ENCODE peak calls at places on chromosome 13, in six cellular contexts. J, T, L, O, G and U are unnamed samples.

GRCh38 chr13:50412046-50412617 is 396.9 kb downstream of the KCNRG start:
- DNase-seq in J (no peak), T (no peak), L (no peak), O (no peak), G (no peak), U (no peak)

GRCh38 chr13:48949566-48950506 is 25.9 kb upstream of the FNDC3A start:
- DNase-seq in J (no peak), T (no peak), L (no peak), O (no peak), G (no peak), U (no peak)

GRCh38 chr13:20772401-20773131 is 1.2 kb downstream of the EEF1AKMT1 start:
- DNase-seq in J (no peak), T (no peak), L (no peak), O (no peak), G (no peak), U (no peak)

GRCh38 chr13:109381546-109382180 is 404.7 kb downstream of the IRS2 start:
- DNase-seq in J (no peak), T (no peak), L (no peak), O (no peak), G (no peak), U (no peak)

GRCh38 chr13:97369269-97369893 is 64.6 kb upstream of the RAP2A start:
- DNase-seq in J (no peak), T (no peak), L (no peak), O (no peak), G (no peak), U (no peak)

GRCh38 chr13:20676213-20676612 is 27.3 kb upstream of the IL17D start:
- DNase-seq in J (no peak), T (no peak), L (no peak), O (no peak), G (no peak), U (no peak)

GRCh38 chr13:94708971-94709614 is 3.3 kb downstream of the SOX21 start:
- DNase-seq in J (no peak), T (no peak), L (no peak), O (no peak), G (no peak), U (no peak)

GRCh38 chr13:67829641-67830040 is 599.5 kb upstream of the PCDH9 start:
- DNase-seq in J (no peak), T (no peak), L (no peak), O (no peak), G (no peak), U (no peak)

GRCh38 chr13:31261241-31261640 is 61.5 kb downstream of the B3GLCT start:
- DNase-seq in J (no peak), T (no peak), L (no peak), O (no peak), G (no peak), U (no peak)

GRCh38 chr13:24459234-24459633 is 53.3 kb downstream of the PARP4 start:
- DNase-seq in J (no peak), T (no peak), L (peak), O (no peak), G (no peak), U (no peak)

GRCh38 chr13:38394777-38395504 is 45.3 kb downstream of the UFM1 start:
- DNase-seq in J (no peak), T (no peak), L (no peak), O (no peak), G (no peak), U (no peak)

GRCh38 chr13:57857945-57858344 is 226.4 kb downstream of the PCDH17 start:
- DNase-seq in J (no peak), T (no peak), L (no peak), O (no peak), G (no peak), U (no peak)

GRCh38 chr13:29940715-29941114 is 90.3 kb upstream of the UBL3 start:
- DNase-seq in J (no peak), T (no peak), L (no peak), O (no peak), G (no peak), U (no peak)

GRCh38 chr13:67438465-67438864 is 208.3 kb upstream of the PCDH9 start:
- DNase-seq in J (no peak), T (no peak), L (no peak), O (no peak), G (no peak), U (no peak)

GRCh38 chr13:79995334-79995733 is 345.6 kb downstream of the SPRY2 start:
- DNase-seq in J (no peak), T (no peak), L (no peak), O (no peak), G (no peak), U (no peak)

GRCh38 chr13:32216281-32216680 is 98.9 kb downstream of the ZAR1L start:
- DNase-seq in J (no peak), T (no peak), L (no peak), O (no peak), G (no peak), U (no peak)

GRCh38 chr13:80444240-80445015 is 103.5 kb upstream of the SPRY2 start:
- DNase-seq in J (no peak), T (no peak), L (no peak), O (no peak), G (no peak), U (no peak)

GRCh38 chr13:49869514-49869913 is 66.6 kb downstream of the SPRYD7 start:
- DNase-seq in J (peak), T (peak), L (no peak), O (peak), G (no peak), U (no peak)

GRCh38 chr13:45446181-45446580 is 18.6 kb upstream of the COG3 start:
- DNase-seq in J (no peak), T (no peak), L (no peak), O (no peak), G (no peak), U (no peak)

GRCh38 chr13:26254583-26255102 is 714 bp downstream of the CDK8 start:
- DNase-seq in J (peak), T (peak), L (no peak), O (peak), G (no peak), U (no peak)

GRCh38 chr13:109154146-109154545 is 524.7 kb downstream of the MYO16 start:
- DNase-seq in J (no peak), T (no peak), L (no peak), O (peak), G (no peak), U (no peak)

GRCh38 chr13:73220966-73221720 is 162.3 kb downstream of the KLF5 start:
- DNase-seq in J (no peak), T (no peak), L (no peak), O (no peak), G (no peak), U (no peak)

GRCh38 chr13:50934735-50935419 is 25.3 kb downstream of the RNASEH2B start:
- DNase-seq in J (no peak), T (no peak), L (no peak), O (no peak), G (no peak), U (no peak)

GRCh38 chr13:93216122-93216521 is 10.5 kb upstream of the GPC6 start:
- DNase-seq in J (no peak), T (peak), L (no peak), O (no peak), G (no peak), U (no peak)

GRCh38 chr13:103878891-103879605 is 812.8 kb upstream of the SLC10A2 start:
- DNase-seq in J (no peak), T (no peak), L (no peak), O (no peak), G (no peak), U (no peak)

GRCh38 chr13:47085346-47085745 is 188.5 kb upstream of the HTR2A start:
- DNase-seq in J (no peak), T (no peak), L (no peak), O (no peak), G (no peak), U (no peak)

GRCh38 chr13:77800219-77800618 is 102.7 kb downstream of the SLAIN1 start:
- DNase-seq in J (no peak), T (no peak), L (no peak), O (no peak), G (no peak), U (no peak)

GRCh38 chr13:76904507-76904906 is 18.3 kb upstream of the KCTD12 start:
- DNase-seq in J (no peak), T (no peak), L (no peak), O (no peak), G (no peak), U (no peak)

GRCh38 chr13:77980592-77980991 is 62.0 kb upstream of the EDNRB start:
- DNase-seq in J (no peak), T (no peak), L (no peak), O (no peak), G (no peak), U (peak)

GRCh38 chr13:25910243-25910642 is 141.6 kb downstream of the SHISA2 start:
- DNase-seq in J (no peak), T (no peak), L (no peak), O (no peak), G (no peak), U (no peak)

GRCh38 chr13:110801044-110801443 is 87.5 kb downstream of the ING1 start:
- DNase-seq in J (no peak), T (no peak), L (no peak), O (no peak), G (no peak), U (no peak)

GRCh38 chr13:56351041-56351440 is 789.7 kb upstream of the PRR20A start:
- DNase-seq in J (no peak), T (no peak), L (no peak), O (no peak), G (no peak), U (no peak)

GRCh38 chr13:101149735-101150380 is 266.4 kb downstream of the NALCN start:
- DNase-seq in J (no peak), T (no peak), L (no peak), O (no peak), G (no peak), U (no peak)

GRCh38 chr13:37878496-37878895 is 8.9 kb upstream of the TRPC4 start:
- DNase-seq in J (no peak), T (no peak), L (no peak), O (no peak), G (no peak), U (no peak)

GRCh38 chr13:114174529-114174941 is 4.5 kb upstream of the CFAP97D2 start:
- DNase-seq in J (no peak), T (no peak), L (no peak), O (no peak), G (no peak), U (peak)

GRCh38 chr13:99131410-99131809 is 69.2 kb upstream of the UBAC2 start:
- DNase-seq in J (no peak), T (no peak), L (no peak), O (no peak), G (no peak), U (no peak)

GRCh38 chr13:60837806-60838205 is 440.8 kb downstream of the TDRD3 start:
- DNase-seq in J (no peak), T (no peak), L (no peak), O (no peak), G (no peak), U (no peak)

GRCh38 chr13:109182777-109183465 is 553.5 kb downstream of the MYO16 start:
- DNase-seq in J (no peak), T (no peak), L (no peak), O (no peak), G (no peak), U (no peak)

GRCh38 chr13:23632741-23633140 is 62.5 kb downstream of the TNFRSF19 start:
- DNase-seq in J (no peak), T (no peak), L (no peak), O (no peak), G (no peak), U (no peak)

DNA sequence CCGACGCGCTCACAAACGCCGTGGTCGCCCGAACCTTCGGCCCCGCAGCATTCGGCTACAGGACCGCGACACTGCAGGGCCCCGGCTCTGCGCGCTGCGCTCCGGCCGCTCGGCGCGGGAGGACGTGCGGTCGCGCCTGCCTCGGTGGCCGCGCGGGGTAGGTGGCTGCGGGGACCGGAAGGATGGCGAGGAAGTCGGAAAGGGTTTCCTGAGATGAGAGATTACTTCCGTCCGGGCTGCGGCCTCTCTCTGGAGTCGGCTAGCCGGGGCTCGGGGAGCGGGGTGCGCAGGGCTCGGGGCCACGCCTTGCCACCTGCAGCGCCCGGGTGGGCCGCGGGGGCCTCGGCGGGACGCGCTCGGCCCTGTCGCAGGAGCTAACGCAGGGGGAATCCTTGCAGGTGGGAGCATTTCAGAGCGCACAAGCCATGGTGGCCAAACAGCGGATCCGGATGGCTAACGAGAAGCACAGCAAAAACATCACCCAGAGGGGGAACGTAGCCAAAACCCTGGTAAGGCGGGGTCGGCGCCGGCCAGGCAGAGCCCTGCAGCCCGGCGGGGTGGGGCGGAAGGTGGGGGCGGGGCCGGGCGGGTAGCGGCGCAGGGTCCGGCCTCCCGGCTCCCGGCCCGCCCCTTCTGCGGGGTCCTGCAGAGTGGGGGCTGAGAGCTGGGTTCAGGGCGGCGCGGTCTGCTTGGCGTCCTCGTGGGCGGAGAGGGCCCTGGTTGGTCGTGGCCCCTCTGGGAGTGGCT is at the start of gene SERP2:
- DNase-seq in J (peak), T (no peak), L (no peak), O (no peak), G (no peak), U (no peak)
- H3K9ac ChIP-seq in J (peak), T (no peak), L (no peak), O (no peak), G (no peak), U (no peak)

GRCh38 chr13:59584101-59584500 is 579.6 kb downstream of the DIAPH3 start:
- DNase-seq in J (no peak), T (no peak), L (no peak), O (no peak), G (no peak), U (no peak)

GRCh38 chr13:59588717-59589067 is 575.0 kb downstream of the DIAPH3 start:
- DNase-seq in J (no peak), T (no peak), L (no peak), O (no peak), G (no peak), U (no peak)

GRCh38 chr13:59587030-59587429 is 576.7 kb downstream of the DIAPH3 start:
- DNase-seq in J (no peak), T (no peak), L (no peak), O (no peak), G (no peak), U (no peak)

GRCh38 chr13:59587971-59588716 is 575.6 kb downstream of the DIAPH3 start:
- DNase-seq in J (no peak), T (no peak), L (no peak), O (no peak), G (no peak), U (no peak)

DNA sequence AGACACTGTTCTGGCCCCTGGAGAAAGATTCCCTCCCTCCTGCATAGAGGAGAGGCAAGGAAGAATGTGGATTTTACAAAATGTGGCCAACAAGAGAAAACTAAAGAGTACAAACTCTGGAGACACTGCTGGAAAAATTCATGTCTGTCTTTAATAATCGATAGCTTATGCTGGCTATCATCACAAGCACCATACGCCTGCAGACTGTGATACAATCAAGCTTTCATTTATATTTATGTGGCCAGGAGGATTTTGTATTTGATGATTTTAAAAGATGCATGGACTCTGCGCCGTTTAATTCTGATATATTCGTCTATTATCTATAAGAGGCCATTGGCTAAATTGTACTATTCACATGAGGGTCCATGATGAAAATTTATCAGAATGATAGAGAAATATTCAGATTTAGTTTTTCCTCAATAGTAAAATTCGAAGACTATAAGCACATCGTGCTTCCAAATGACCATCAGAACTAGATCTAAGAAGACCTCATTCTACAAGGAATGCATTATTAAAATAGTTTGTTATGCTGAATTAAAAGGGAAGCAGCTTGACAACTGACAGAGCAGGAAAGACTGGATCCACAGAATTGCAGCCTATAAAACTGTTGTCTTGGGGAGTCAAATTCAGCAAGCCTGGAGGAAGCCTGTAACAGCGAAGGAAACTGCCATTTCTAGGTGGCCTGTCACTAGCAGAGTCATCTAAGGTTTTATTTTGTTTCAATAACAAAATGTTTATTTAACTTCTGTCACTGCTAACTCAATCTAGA is 578.6 kb downstream of the DIAPH3 start:
- DNase-seq in J (no peak), T (no peak), L (no peak), O (no peak), G (no peak), U (no peak)
- TF ChIP-seq POLR2AphosphoS5 in J (no peak), T (no peak), L (no peak), O (no peak), G (no peak), U (no peak)

GRCh38 chr13:34148359-34148758 is 330.4 kb downstream of the RFC3 start:
- DNase-seq in J (no peak), T (no peak), L (no peak), O (no peak), G (no peak), U (no peak)
- H3K9ac ChIP-seq in J (no peak), T (no peak), L (no peak), O (no peak), G (no peak), U (no peak)

GRCh38 chr13:62407871-62408270 is 992.2 kb upstream of the PCDH20 start:
- DNase-seq in J (no peak), T (no peak), L (no peak), O (no peak), G (no peak), U (no peak)
- TF ChIP-seq POLR2AphosphoS5 in J (no peak), T (no peak), L (no peak), O (no peak), G (no peak), U (no peak)

GRCh38 chr13:19632915-19633339 is 532 bp upstream of the MPHOSPH8 start:
- DNase-seq in J (no peak), T (no peak), L (no peak), O (no peak), G (no peak), U (no peak)
- H3K9ac ChIP-seq in J (no peak), T (peak), L (peak), O (peak), G (peak), U (peak)

GRCh38 chr13:40445557-40445990 is 220.9 kb downstream of the FOXO1 start:
- DNase-seq in J (no peak), T (no peak), L (peak), O (no peak), G (no peak), U (no peak)
- TF ChIP-seq POLR2AphosphoS5 in J (no peak), T (no peak), L (no peak), O (no peak), G (no peak), U (no peak)

DNA sequence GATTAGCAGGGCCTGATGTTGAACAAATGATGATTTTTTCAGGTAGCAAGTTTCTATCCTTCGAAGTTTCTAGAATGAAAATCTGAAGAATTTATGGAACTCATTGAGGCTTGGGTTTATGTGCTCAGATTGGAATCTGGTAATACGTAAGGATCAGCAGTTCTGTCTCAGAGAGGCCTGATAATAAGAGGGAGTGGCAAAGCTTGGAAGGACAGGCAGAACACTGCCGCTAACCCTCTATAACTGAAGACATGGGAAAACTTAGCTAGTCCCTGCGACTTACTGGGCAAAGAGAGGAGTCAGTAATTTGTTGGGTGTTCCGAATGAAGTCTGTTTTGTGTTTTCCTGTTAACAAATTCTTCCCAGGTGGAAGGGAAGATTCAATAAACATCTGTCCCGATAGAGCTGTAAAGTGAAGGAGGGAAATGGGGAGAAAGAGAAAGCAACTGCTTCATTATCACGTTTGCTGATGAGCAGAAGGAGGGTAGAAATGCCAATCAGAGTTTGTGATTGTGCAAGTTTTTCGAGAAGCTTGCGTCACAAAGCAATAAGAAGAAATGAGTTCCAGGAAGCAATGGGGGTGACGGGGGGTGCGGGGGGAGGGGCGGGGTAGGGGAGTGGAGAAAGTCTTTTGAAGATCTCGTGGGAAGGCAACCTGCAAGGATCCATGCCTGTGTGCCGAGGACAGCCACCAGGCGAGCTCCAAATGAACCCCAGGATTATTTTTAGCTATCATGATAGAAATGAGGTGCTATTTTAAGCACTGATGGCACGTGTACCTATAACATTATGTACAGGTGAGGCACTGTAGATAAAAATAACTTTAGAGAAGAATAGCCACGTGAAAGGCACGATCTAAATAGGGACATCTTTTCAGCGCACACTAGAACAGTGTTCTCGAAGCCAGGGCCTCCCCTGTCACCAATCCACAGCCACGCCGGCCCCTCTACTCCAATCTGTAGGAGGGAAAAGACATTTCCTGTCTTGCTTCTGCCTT is 224.1 kb downstream of the FGF9 start:
- DNase-seq in J (no peak), T (no peak), L (no peak), O (no peak), G (no peak), U (no peak)
- H3K9ac ChIP-seq in J (no peak), T (no peak), L (no peak), O (no peak), G (no peak), U (no peak)

DNA sequence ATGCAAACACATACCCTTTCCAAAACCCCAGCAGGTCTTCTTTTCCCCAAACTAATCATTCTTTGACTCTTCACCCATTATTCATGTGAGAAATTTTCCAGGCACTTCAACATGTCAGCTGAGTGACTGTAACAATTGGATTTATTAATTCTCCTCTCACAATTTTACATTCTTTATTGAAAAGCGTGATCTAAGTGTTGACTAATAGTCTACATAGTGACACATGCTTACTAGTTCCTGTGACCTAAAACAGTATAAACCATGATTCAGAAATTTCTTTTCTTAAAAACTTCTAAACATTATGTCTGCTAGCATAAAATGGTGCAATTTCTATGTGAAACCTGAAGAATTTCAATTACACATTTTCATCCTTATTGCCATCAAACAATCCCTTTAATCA is 532.3 kb downstream of the GPC5 start:
- DNase-seq in J (no peak), T (no peak), L (no peak), O (no peak), G (no peak), U (no peak)
- TF ChIP-seq POLR2AphosphoS5 in J (no peak), T (no peak), L (no peak), O (no peak), G (no peak), U (no peak)

GRCh38 chr13:41017153-41017552 is 2.0 kb downstream of the ELF1 start:
- DNase-seq in J (no peak), T (no peak), L (no peak), O (no peak), G (no peak), U (no peak)
- H3K9ac ChIP-seq in J (no peak), T (peak), L (peak), O (peak), G (no peak), U (no peak)